ENCODE peak calls at places on chromosomes 7 and 10, in six cellular contexts. Z is GM12891, M is HepG2, U is GM12878, X is H1, S is K562. J is an unnamed sample.

GRCh38 chr10:83917519-83918506 is 221.5 kb upstream of the GHITM start:
- DNase-seq in Z (peak), M (peak), U (peak), X (no peak), S (no peak), J (no peak)

GRCh38 chr7:68485253-68485914 is 1112.9 kb upstream of the AUTS2 start:
- DNase-seq in Z (no peak), M (no peak), U (no peak), X (no peak), S (no peak), J (no peak)

GRCh38 chr10:125162181-125162906 is 2.0 kb upstream of the CTBP2 start:
- DNase-seq in Z (no peak), M (no peak), U (no peak), X (no peak), S (no peak), J (no peak)

GRCh38 chr10:110414563-110415309 is 83.0 kb upstream of the DUSP5 start:
- DNase-seq in Z (peak), M (peak), U (peak), X (no peak), S (no peak), J (peak)

GRCh38 chr7:105854516-105854915 is 21.9 kb downstream of the ATXN7L1 start:
- DNase-seq in Z (no peak), M (no peak), U (no peak), X (no peak), S (no peak), J (no peak)

GRCh38 chr10:77673086-77673485 is 35.5 kb upstream of the KCNMA1 start:
- DNase-seq in Z (no peak), M (no peak), U (no peak), X (no peak), S (no peak), J (no peak)

GRCh38 chr10:101780818-101781654 is 2.2 kb downstream of the NPM3 start:
- DNase-seq in Z (peak), M (peak), U (peak), X (no peak), S (peak), J (peak)

GRCh38 chr7:3991771-3992231 is 690.3 kb upstream of the FOXK1 start:
- DNase-seq in Z (no peak), M (no peak), U (no peak), X (no peak), S (no peak), J (no peak)

GRCh38 chr10:70726909-70727495 is 54.7 kb downstream of the ADAMTS14 start:
- DNase-seq in Z (no peak), M (no peak), U (no peak), X (no peak), S (no peak), J (no peak)

GRCh38 chr7:100867040-100867795 is at the start of gene TRIP6:
- DNase-seq in Z (peak), M (no peak), U (no peak), X (peak), S (peak), J (peak)

GRCh38 chr10:119323085-119323670 is 115.8 kb downstream of the GRK5 start:
- DNase-seq in Z (no peak), M (peak), U (no peak), X (no peak), S (no peak), J (no peak)

GRCh38 chr10:60464659-60465058 is 75.0 kb upstream of the ANK3 start:
- DNase-seq in Z (no peak), M (no peak), U (no peak), X (no peak), S (no peak), J (no peak)

GRCh38 chr7:25952277-25953057 is 199.5 kb upstream of the NFE2L3 start:
- DNase-seq in Z (no peak), M (peak), U (no peak), X (no peak), S (no peak), J (no peak)

GRCh38 chr7:25949672-25950487 is 202.1 kb upstream of the NFE2L3 start:
- DNase-seq in Z (no peak), M (peak), U (no peak), X (no peak), S (peak), J (no peak)

GRCh38 chr7:25953859-25954258 is 198.1 kb upstream of the NFE2L3 start:
- DNase-seq in Z (no peak), M (no peak), U (no peak), X (no peak), S (no peak), J (no peak)

GRCh38 chr7:25950488-25951413 is 201.2 kb upstream of the NFE2L3 start:
- DNase-seq in Z (peak), M (peak), U (peak), X (peak), S (no peak), J (peak)

GRCh38 chr7:25951414-25952276 is 200.4 kb upstream of the NFE2L3 start:
- DNase-seq in Z (no peak), M (no peak), U (no peak), X (no peak), S (peak), J (no peak)
- TF ChIP-seq POLR2A in Z (no peak), M (peak), U (peak), X (peak), S (no peak), J (no peak)

GRCh38 chr7:28207486-28208158 is 27.0 kb upstream of the JAZF1 start:
- DNase-seq in Z (no peak), M (no peak), U (peak), X (no peak), S (no peak), J (no peak)
- TF ChIP-seq POLR2AphosphoS5 in Z (no peak), M (no peak), U (no peak), X (no peak), S (no peak), J (no peak)

GRCh38 chr10:33368086-33368485 is 33.6 kb upstream of the NRP1 start:
- DNase-seq in Z (no peak), M (no peak), U (no peak), X (no peak), S (no peak), J (no peak)

GRCh38 chr10:33365314-33365713 is 30.8 kb upstream of the NRP1 start:
- DNase-seq in Z (no peak), M (no peak), U (no peak), X (no peak), S (no peak), J (no peak)

GRCh38 chr10:33370434-33370930 is 36.0 kb upstream of the NRP1 start:
- DNase-seq in Z (no peak), M (no peak), U (no peak), X (no peak), S (no peak), J (no peak)

GRCh38 chr10:33363112-33363511 is 28.6 kb upstream of the NRP1 start:
- DNase-seq in Z (no peak), M (no peak), U (no peak), X (no peak), S (no peak), J (no peak)

DNA sequence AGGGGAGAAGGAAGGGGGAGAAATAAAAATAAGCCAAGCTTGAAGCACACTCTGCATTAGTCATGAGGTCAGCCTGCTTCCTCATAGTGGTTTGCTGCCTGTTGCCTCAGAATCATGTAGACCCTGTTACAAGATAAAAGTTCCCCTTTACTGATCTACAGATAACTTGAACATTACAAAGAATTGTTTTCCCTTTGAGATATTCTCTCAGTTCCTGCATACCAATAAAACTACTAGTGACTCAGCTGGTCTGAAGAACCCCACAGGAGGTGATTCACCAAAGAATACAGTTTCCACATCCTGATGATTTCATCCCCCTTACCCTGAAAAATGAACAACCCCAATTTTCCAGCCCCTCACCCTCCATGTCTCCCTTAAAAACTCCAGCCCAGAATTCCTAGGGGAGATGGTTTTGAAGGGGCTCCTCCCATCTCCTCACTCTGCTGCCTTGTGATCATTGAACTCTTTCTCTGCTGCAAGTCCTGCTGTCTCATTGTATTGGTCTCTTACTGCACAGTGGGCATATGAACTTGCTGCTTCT is 31.5 kb upstream of the NRP1 start:
- DNase-seq in Z (no peak), M (no peak), U (no peak), X (no peak), S (no peak), J (no peak)
- TF ChIP-seq TAF1 in Z (no peak), M (no peak), U (no peak), X (no peak), S (no peak), J (no peak)

DNA sequence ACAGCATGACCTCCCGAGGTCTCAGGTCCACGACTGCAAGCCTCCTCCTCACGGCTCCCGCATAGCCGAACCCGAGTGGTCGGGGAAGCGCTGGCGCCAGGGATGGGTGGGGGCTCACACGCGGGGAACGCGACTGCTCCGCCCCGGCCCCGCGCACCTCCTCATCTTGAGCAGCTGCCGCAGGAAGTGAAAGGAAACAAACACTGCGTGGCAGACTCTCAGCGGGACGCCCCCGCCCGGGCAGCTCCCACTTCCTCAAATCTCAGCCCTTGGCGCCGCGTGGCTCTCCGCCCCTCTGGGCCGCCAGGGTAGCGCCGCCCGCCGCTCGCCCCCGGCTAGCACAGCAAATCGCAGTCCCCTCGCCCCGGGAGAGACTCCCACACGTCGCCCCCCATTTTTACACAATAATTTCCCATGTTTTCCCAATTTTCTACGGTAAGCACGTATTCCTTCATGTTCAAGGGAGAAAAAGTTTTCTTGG is at the start of gene TMEM243:
- DNase-seq in Z (peak), M (peak), U (peak), X (no peak), S (peak), J (peak)
- TF ChIP-seq POLR2A in Z (peak), M (no peak), U (peak), X (no peak), S (no peak), J (peak)

GRCh38 chr7:116305485-116306408 is 95.4 kb downstream of the TES start:
- DNase-seq in Z (no peak), M (peak), U (no peak), X (no peak), S (no peak), J (no peak)
- TF ChIP-seq POLR2AphosphoS5 in Z (no peak), M (no peak), U (no peak), X (no peak), S (no peak), J (no peak)

DNA sequence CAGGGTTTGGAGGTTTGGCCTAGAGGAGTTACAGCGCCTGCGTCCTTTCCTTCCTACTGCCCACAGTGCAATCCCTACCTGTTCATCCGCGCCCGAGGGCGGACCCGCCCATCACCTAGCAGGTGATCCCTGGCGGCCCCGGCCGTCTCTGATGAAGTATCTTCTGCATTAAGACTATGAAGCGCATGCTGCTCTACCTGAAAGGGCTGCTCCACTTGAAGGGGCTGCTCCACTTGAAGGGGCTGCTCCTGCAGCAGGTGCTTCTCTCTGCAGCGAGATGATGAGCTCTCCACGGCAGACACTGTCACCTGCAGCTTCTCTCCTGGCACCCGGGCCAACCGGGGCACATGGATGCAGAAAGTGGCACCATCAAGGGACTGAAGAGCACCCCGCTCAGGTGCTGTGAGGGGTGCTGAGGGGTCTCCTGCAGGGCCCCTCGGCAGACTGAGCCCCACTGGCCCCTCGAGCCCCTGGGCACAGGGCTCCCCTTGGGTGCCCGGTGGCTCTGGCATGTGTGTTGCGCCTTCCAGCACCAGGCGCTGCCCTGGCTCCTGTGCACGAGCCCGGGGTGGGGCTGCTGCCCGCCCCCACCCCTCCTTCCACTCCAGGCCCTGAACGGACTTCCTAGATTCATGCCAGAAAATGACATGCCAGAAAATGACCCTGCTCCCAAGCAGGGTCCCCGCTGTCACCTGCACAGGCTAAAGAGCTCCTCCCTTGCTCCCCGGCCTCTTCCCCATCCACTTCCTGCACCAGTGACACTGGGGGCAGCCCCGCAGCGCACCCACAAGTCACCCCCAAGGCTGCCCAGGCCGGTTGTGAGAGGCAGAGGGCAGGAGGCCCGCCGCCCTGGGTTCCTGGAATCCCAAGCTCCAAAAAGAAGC is 29.4 kb downstream of the WDR86 start:
- DNase-seq in Z (peak), M (no peak), U (no peak), X (no peak), S (no peak), J (peak)
- TF ChIP-seq TAF1 in Z (no peak), M (no peak), U (no peak), X (no peak), S (no peak), J (no peak)